ENCODE peak calls at places on chromosomes 5 and 9, in six cellular contexts. B is choroid plexus epithelial cell, Y is RWPE1, J is AG10803, S is HepG2, X is thyroid gland. W is an unnamed sample.

GRCh38 chr5:55324815-55325418 is 17.1 kb downstream of the MTREX start:
- DNase-seq in B (peak), Y (peak), J (peak), S (peak), X (no peak), W (no peak)

GRCh38 chr9:34276772-34277171 is 52.3 kb downstream of the KIF24 start:
- DNase-seq in B (no peak), Y (no peak), J (peak), S (no peak), X (no peak), W (no peak)

GRCh38 chr5:132471944-132472343 is 18.6 kb downstream of the IRF1 start:
- DNase-seq in B (no peak), Y (no peak), J (no peak), S (no peak), X (peak), W (no peak)

GRCh38 chr9:76912631-76913275 is 6.8 kb upstream of the PRUNE2 start:
- DNase-seq in B (peak), Y (peak), J (peak), S (no peak), X (no peak), W (no peak)

GRCh38 chr9:93258419-93258817 is 74.5 kb downstream of the WNK2 start:
- DNase-seq in B (no peak), Y (no peak), J (no peak), S (no peak), X (no peak), W (peak)

GRCh38 chr5:159951387-159951786 is 35.1 kb downstream of the ADRA1B start:
- DNase-seq in B (peak), Y (no peak), J (no peak), S (no peak), X (no peak), W (no peak)

GRCh38 chr9:109536859-109537258 is 38.8 kb upstream of the PTPN3 start:
- DNase-seq in B (no peak), Y (no peak), J (no peak), S (no peak), X (no peak), W (no peak)

GRCh38 chr5:105639068-105639467 is 2031.7 kb downstream of the EFNA5 start:
- DNase-seq in B (no peak), Y (no peak), J (no peak), S (peak), X (no peak), W (no peak)

GRCh38 chr9:129336601-129337286 is 158.7 kb upstream of the IER5L start:
- DNase-seq in B (peak), Y (no peak), J (peak), S (no peak), X (peak), W (peak)

GRCh38 chr5:159094745-159095144 is 5.0 kb downstream of the EBF1 start:
- DNase-seq in B (peak), Y (peak), J (peak), S (peak), X (peak), W (peak)

GRCh38 chr5:140039561-140039960 is 3.5 kb downstream of the NRG2 start:
- DNase-seq in B (no peak), Y (no peak), J (peak), S (no peak), X (no peak), W (no peak)

GRCh38 chr5:157870837-157871834 is 12.2 kb upstream of the CLINT1 start:
- DNase-seq in B (peak), Y (peak), J (peak), S (peak), X (no peak), W (no peak)

GRCh38 chr9:97514531-97514930 is 13.1 kb downstream of the TMOD1 start:
- DNase-seq in B (no peak), Y (no peak), J (no peak), S (no peak), X (peak), W (no peak)

GRCh38 chr5:173554038-173554955 is 62.2 kb downstream of the BOD1 start:
- DNase-seq in B (no peak), Y (no peak), J (no peak), S (no peak), X (no peak), W (no peak)

GRCh38 chr9:100848731-100849130 is 179.8 kb upstream of the PLPPR1 start:
- DNase-seq in B (no peak), Y (no peak), J (no peak), S (no peak), X (no peak), W (no peak)

GRCh38 chr9:114546851-114547250 is 40.7 kb upstream of the ATP6V1G1 start:
- DNase-seq in B (no peak), Y (no peak), J (no peak), S (no peak), X (no peak), W (no peak)

GRCh38 chr9:127058645-127059021 is 63.8 kb downstream of the ANGPTL2 start:
- DNase-seq in B (no peak), Y (peak), J (no peak), S (no peak), X (no peak), W (no peak)

GRCh38 chr9:38417003-38417965 is 7.0 kb downstream of the IGFBPL1 start:
- DNase-seq in B (peak), Y (peak), J (no peak), S (peak), X (peak), W (no peak)

GRCh38 chr9:130301483-130302286 is 36.1 kb downstream of the HMCN2 start:
- DNase-seq in B (no peak), Y (no peak), J (peak), S (no peak), X (no peak), W (no peak)

GRCh38 chr5:139481580-139482049 is 943 bp downstream of the STING1 start:
- DNase-seq in B (peak), Y (peak), J (peak), S (no peak), X (no peak), W (no peak)

GRCh38 chr9:112193562-112194288 is 18.6 kb upstream of the SUSD1 start:
- DNase-seq in B (no peak), Y (no peak), J (no peak), S (no peak), X (no peak), W (no peak)

GRCh38 chr5:180343110-180343845 is 9.9 kb downstream of the GFPT2 start:
- DNase-seq in B (peak), Y (no peak), J (peak), S (no peak), X (peak), W (no peak)

GRCh38 chr5:10902145-10902544 is 141.1 kb upstream of the DAP start:
- DNase-seq in B (peak), Y (no peak), J (peak), S (no peak), X (no peak), W (no peak)

GRCh38 chr5:109690456-109691247 is 925 bp downstream of the MAN2A1 start:
- DNase-seq in B (peak), Y (peak), J (peak), S (peak), X (peak), W (peak)

GRCh38 chr5:54520940-54521339 is 3.4 kb downstream of the SNX18 start:
- DNase-seq in B (peak), Y (no peak), J (peak), S (no peak), X (no peak), W (no peak)

GRCh38 chr9:4272141-4272540 is 27.7 kb downstream of the GLIS3 start:
- DNase-seq in B (peak), Y (no peak), J (no peak), S (no peak), X (no peak), W (no peak)

GRCh38 chr9:89219637-89220036 is 41.0 kb upstream of the SHC3 start:
- DNase-seq in B (no peak), Y (no peak), J (no peak), S (no peak), X (no peak), W (no peak)

GRCh38 chr9:89226076-89226475 is 47.5 kb upstream of the SHC3 start:
- DNase-seq in B (peak), Y (no peak), J (no peak), S (no peak), X (peak), W (no peak)

GRCh38 chr9:89223398-89223977 is 44.9 kb upstream of the SHC3 start:
- DNase-seq in B (no peak), Y (no peak), J (peak), S (no peak), X (no peak), W (no peak)

GRCh38 chr9:89225587-89225986 is 47.0 kb upstream of the SHC3 start:
- DNase-seq in B (peak), Y (no peak), J (peak), S (no peak), X (no peak), W (no peak)
- TF ChIP-seq CTCF in B (peak), Y (no peak), J (peak), S (no peak), X (no peak), W (no peak)

GRCh38 chr5:121963409-121963808 is 1.6 kb downstream of the SRFBP1 start:
- DNase-seq in B (no peak), Y (no peak), J (no peak), S (no peak), X (no peak), W (no peak)

GRCh38 chr5:121968910-121969607 is 7.3 kb downstream of the SRFBP1 start:
- DNase-seq in B (peak), Y (peak), J (peak), S (no peak), X (no peak), W (no peak)

GRCh38 chr5:121962943-121963342 is 1.2 kb downstream of the SRFBP1 start:
- DNase-seq in B (no peak), Y (no peak), J (no peak), S (no peak), X (no peak), W (no peak)

GRCh38 chr5:121969660-121970295 is 8.0 kb downstream of the SRFBP1 start:
- DNase-seq in B (peak), Y (no peak), J (peak), S (no peak), X (no peak), W (no peak)

DNA sequence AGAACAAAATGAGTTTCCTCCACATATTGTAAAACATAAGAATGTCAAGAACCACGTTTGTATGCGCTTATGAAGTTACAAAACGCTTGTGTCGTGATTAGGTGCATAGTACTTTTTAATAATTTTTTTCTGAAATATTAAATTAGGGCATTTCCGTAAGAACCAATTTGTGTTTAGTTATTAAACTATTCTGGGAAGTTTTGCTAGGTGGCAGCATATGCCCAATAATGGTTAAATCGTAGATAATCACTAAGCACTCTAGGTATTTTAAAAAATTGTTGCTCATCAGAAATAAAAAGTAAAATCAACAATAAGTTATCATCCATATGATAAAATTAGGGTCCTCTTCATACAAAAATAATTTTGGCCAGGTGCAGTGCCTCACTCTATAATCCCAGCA is 5.4 kb downstream of the SRFBP1 start:
- DNase-seq in B (peak), Y (no peak), J (peak), S (no peak), X (no peak), W (no peak)
- TF ChIP-seq CTCF in B (peak), Y (peak), J (peak), S (peak), X (no peak), W (no peak)

GRCh38 chr5:81207009-81207408 is 26.1 kb upstream of the CKMT2 start:
- DNase-seq in B (peak), Y (no peak), J (peak), S (no peak), X (no peak), W (no peak)
- TF ChIP-seq CTCF in B (peak), Y (no peak), J (peak), S (peak), X (no peak), W (no peak)

DNA sequence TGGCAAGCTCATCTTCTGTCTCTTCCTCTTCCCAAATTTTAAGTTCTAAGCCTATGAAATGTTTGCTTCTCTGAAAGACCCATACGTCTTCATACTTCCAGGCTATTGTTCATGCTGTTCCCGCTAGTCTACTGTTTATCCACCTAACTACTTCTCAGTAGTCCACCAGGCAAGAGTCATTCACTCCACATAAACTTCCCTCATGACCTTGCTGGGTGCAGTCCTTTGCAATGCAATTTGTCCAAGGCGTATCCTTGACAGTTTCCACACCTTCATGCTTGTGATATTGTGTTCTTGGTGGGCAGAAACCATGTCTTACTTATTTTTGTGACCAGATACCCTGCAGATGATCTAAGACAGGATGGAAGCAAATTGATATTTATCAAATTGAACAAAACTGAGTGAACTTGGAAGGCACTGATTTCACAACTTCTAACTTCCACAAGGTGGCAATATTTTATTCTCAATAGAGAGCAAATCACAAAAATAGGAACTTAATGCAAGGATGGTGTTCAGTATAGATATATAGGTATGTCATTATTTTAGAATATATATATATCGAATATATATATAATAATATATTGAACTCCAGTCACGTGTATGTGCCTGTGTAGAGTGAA is 30.3 kb downstream of the TYRP1 start:
- DNase-seq in B (peak), Y (no peak), J (peak), S (peak), X (no peak), W (no peak)
- TF ChIP-seq CTCF in B (peak), Y (peak), J (peak), S (peak), X (no peak), W (no peak)

GRCh38 chr5:35166043-35166442 is 64.2 kb downstream of the PRLR start:
- DNase-seq in B (peak), Y (no peak), J (no peak), S (no peak), X (no peak), W (no peak)
- TF ChIP-seq CTCF in B (peak), Y (no peak), J (no peak), S (no peak), X (no peak), W (no peak)

GRCh38 chr9:35727676-35728040 is 4.3 kb downstream of the TLN1 start:
- DNase-seq in B (no peak), Y (no peak), J (no peak), S (no peak), X (no peak), W (no peak)

GRCh38 chr9:35725362-35725761 is 6.6 kb downstream of the TLN1 start:
- DNase-seq in B (no peak), Y (no peak), J (no peak), S (no peak), X (no peak), W (no peak)

GRCh38 chr9:35729101-35729500 is 2.9 kb downstream of the TLN1 start:
- DNase-seq in B (peak), Y (no peak), J (no peak), S (no peak), X (no peak), W (no peak)

GRCh38 chr9:35728041-35728971 is 3.7 kb downstream of the TLN1 start:
- DNase-seq in B (peak), Y (peak), J (peak), S (peak), X (peak), W (no peak)

DNA sequence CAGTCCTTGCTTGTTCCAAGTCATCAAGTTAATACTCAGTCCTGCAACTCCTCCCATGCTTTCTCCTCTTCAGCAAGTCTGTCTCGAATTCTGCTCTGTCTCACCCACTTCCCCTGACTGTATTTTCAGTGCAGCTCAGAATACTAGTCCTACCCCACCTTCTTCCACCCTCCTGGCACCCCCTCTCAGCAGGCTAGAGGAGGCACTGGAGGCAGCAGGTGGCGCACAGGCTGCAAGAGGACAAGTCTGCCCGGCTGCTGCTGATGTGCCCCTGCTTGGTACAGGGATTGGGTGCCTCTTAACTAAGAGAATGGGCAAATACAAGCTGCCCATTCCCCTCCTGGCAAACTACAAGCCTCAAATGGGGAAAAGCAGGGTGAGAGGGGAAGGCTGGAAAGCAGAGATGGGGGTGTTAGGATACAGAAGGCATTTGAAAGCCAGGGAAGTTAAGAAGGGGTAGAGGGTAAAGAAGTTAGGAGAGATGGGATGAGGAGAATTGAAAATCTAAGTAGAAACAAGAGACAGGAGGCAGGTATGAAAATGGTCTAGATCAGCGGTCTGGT is 5.0 kb downstream of the TLN1 start:
- DNase-seq in B (peak), Y (no peak), J (peak), S (peak), X (peak), W (peak)
- TF ChIP-seq CTCF in B (no peak), Y (no peak), J (peak), S (no peak), X (no peak), W (no peak)

DNA sequence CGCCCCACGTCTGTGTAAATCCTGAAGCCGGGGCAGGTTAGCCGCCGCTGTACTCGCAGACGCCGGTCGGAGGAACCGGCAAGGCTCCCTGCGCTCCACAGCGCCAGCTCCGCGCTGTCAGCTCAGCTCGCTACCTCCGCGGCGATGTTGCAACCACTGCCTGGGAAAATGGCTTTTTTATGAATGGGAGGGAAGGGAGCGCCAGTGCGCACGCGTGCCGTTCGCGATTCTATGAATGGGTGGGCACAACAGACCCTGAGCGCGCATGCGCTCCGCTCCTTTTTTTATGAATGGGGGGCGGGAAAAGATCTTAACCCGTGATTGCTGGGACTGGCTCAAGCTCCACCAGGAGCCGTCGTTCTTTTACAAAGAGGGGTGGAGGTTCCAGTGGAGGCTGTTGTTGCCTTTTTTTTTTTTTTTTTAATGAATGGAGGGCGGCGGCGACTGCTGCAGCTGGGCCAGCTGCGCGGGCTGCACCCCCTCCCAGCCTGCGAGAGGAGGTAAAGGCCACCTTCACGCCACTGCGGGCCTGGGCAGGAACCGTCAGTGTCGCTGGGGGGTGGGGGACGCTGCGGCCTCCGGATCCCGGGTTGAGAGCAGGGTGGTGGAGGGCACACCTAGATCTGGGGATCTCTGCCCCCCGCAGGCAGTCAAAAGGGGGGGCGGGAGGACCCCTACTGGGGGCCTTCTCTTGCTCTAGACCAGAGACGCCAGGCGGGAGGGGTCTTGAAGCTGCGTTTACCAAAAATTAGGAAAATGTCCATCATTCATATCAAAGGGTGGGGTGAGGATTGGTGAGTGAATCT is at the start of gene SPRY4:
- DNase-seq in B (peak), Y (peak), J (peak), S (peak), X (peak), W (peak)
- TF ChIP-seq CTCF in B (no peak), Y (no peak), J (no peak), S (no peak), X (no peak), W (no peak)

DNA sequence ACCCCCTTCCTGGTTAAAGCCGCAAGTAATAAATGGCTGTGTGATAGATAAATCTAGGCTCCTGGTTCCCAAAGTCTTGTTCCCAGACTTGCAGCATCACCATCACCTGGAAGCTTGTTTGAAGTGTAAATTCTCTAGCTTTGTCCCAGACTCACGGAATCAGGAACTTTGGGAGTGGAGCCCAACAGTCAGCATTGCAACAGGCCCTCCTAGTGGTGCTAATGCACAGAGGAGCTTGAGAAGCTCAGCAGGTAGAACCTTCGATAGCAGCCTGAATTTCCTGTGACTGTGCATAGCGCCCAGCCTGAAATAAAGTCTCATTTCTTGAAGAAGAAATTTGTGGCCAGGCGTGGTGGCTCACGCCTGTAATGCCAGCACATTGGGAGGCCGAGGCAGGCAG is 30.3 kb upstream of the MELK start:
- DNase-seq in B (no peak), Y (no peak), J (no peak), S (no peak), X (no peak), W (no peak)
- TF ChIP-seq CTCF in B (no peak), Y (no peak), J (no peak), S (peak), X (no peak), W (no peak)

GRCh38 chr9:124016152-124017063 is 4.8 kb downstream of the LHX2 start:
- DNase-seq in B (no peak), Y (no peak), J (no peak), S (no peak), X (no peak), W (no peak)
- TF ChIP-seq CTCF in B (no peak), Y (no peak), J (no peak), S (no peak), X (no peak), W (no peak)

DNA sequence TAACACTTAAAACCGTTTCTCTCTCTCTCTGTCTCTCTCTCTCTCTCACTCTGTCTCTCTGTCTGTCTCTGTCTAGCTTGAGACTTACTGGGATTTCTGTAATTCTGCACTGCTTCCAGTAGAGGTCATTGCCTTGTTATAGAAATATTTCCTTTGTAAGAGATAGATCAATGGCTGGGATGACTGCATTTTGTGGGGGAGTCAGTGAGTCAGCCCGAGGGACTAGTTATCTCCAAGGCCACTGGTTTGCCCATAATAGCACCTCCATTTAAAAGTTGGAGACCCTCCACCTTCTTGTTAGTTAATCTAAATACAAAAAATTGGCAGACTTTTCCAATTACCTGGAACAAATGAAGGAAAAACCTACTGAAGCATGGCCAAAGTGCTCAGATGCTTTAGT is 547.2 kb downstream of the LRRC70 start:
- DNase-seq in B (peak), Y (peak), J (peak), S (peak), X (no peak), W (no peak)
- TF ChIP-seq CTCF in B (peak), Y (peak), J (peak), S (peak), X (no peak), W (no peak)